ENCODE peak calls at places on chromosomes 4 and X, in four cellular contexts. V is upper lobe of right lung, Y is hepatocyte, P is cardiac muscle cell. A is an unnamed sample.

GRCh38 chrX:31508338-31508737 is 436.5 kb upstream of the FTHL17 start:
- DNase-seq in V (no peak), Y (peak; percentile 6), P (peak; percentile 87), A (no peak)

GRCh38 chr4:13511101-13511500 is 27.0 kb upstream of the RAB28 start:
- DNase-seq in V (no peak), Y (no peak), P (no peak), A (no peak)

GRCh38 chr4:95524722-95525121 is 24.1 kb downstream of the UNC5C start:
- DNase-seq in V (no peak), Y (no peak), P (no peak), A (no peak)

GRCh38 chr4:15382669-15383273 is 45.1 kb upstream of the C1QTNF7 start:
- DNase-seq in V (no peak), Y (no peak), P (no peak), A (no peak)

GRCh38 chr4:95550566-95550965 is 1.8 kb upstream of the UNC5C start:
- DNase-seq in V (no peak), Y (no peak), P (no peak), A (no peak)

GRCh38 chr4:174192943-174193342 is 90.5 kb downstream of the FBXO8 start:
- DNase-seq in V (no peak), Y (peak; percentile 29), P (no peak), A (no peak)

GRCh38 chr4:53019485-53020382 is 157.6 kb downstream of the RASL11B start:
- DNase-seq in V (no peak), Y (peak; percentile 42), P (peak; percentile 79), A (no peak)

GRCh38 chr4:92830771-92831170 is 527.0 kb downstream of the GRID2 start:
- DNase-seq in V (no peak), Y (no peak), P (no peak), A (no peak)

GRCh38 chr4:61555789-61556188 is 355.7 kb downstream of the ADGRL3 start:
- DNase-seq in V (no peak), Y (peak; percentile 68), P (peak; percentile 90), A (no peak)

GRCh38 chrX:150696836-150697235 is 3.6 kb downstream of the MTMR1 start:
- DNase-seq in V (no peak), Y (no peak), P (no peak), A (no peak)

GRCh38 chrX:115344885-115345653 is 55.6 kb downstream of the LUZP4 start:
- DNase-seq in V (peak; percentile 87), Y (peak; percentile 97), P (peak; percentile 97), A (peak; percentile 26)

GRCh38 chr4:111506706-111507105 is 638.5 kb upstream of the FAM241A start:
- DNase-seq in V (no peak), Y (no peak), P (peak; percentile 38), A (no peak)

GRCh38 chr4:174332741-174333493 is 49.2 kb downstream of the CEP44 start:
- DNase-seq in V (no peak), Y (no peak), P (peak; percentile 53), A (no peak)

GRCh38 chr4:73669410-73670183 is 49.4 kb upstream of the RASSF6 start:
- DNase-seq in V (no peak), Y (no peak), P (peak; percentile 81), A (no peak)

GRCh38 chr4:77819836-77820679 is 890 bp upstream of the CNOT6L start:
- DNase-seq in V (peak; percentile 96), Y (peak; percentile 97), P (peak; percentile 90), A (peak; percentile 96)

GRCh38 chr4:77100234-77100633 is 24.4 kb upstream of the CCNI start:
- DNase-seq in V (no peak), Y (no peak), P (peak; percentile 29), A (no peak)

GRCh38 chr4:128908735-128909134 is 99.2 kb downstream of the JADE1 start:
- DNase-seq in V (no peak), Y (no peak), P (no peak), A (no peak)

GRCh38 chr4:108120789-108121188 is 47.9 kb downstream of the LEF1 start:
- DNase-seq in V (no peak), Y (no peak), P (no peak), A (no peak)
- H3K4me1 ChIP-seq in V (no peaks in the 10 kb centered on the region), Y (no peaks in the 10 kb centered on the region), P (peaks cover 29% of the 10 kb centered on the region), A (peaks cover 32% of the 10 kb centered on the region)

GRCh38 chrX:40100141-40100536 is 2.4 kb upstream of the BCOR start:
- DNase-seq in V (peak; percentile 71), Y (peak; percentile 57), P (peak; percentile 66), A (peak; percentile 27)
- H3K4me3 ChIP-seq in V (no peak overlapping the region), Y (no peak overlapping the region), P (no peak overlapping the region), A (no peak overlapping the region)

GRCh38 chr4:152997771-152998487 is 61.8 kb downstream of the FHDC1 start:
- DNase-seq in V (no peak), Y (peak; percentile 41), P (no peak), A (no peak)

GRCh38 chr4:152996672-152997071 is 60.5 kb downstream of the FHDC1 start:
- DNase-seq in V (no peak), Y (no peak), P (no peak), A (no peak)

GRCh38 chr4:152998861-152999260 is 62.7 kb downstream of the FHDC1 start:
- DNase-seq in V (no peak), Y (no peak), P (no peak), A (no peak)

GRCh38 chr4:152996101-152996500 is 60.0 kb downstream of the FHDC1 start:
- DNase-seq in V (no peak), Y (no peak), P (peak; percentile 13), A (no peak)

GRCh38 chr4:152997235-152997735 is 61.2 kb downstream of the FHDC1 start:
- DNase-seq in V (no peak), Y (no peak), P (no peak), A (no peak)
- H3K4me1 ChIP-seq in V (no peaks in the 10 kb centered on the region), Y (no peaks in the 10 kb centered on the region), P (no peaks in the 10 kb centered on the region), A (no peaks in the 10 kb centered on the region)

GRCh38 chr4:182679531-182679930 is 237.7 kb downstream of the DCTD start:
- DNase-seq in V (no peak), Y (no peak), P (no peak), A (no peak)

GRCh38 chr4:182678590-182678989 is 238.6 kb downstream of the DCTD start:
- DNase-seq in V (no peak), Y (no peak), P (no peak), A (no peak)

GRCh38 chr4:182683666-182684065 is 233.5 kb downstream of the DCTD start:
- DNase-seq in V (no peak), Y (no peak), P (peak; percentile 38), A (no peak)

DNA sequence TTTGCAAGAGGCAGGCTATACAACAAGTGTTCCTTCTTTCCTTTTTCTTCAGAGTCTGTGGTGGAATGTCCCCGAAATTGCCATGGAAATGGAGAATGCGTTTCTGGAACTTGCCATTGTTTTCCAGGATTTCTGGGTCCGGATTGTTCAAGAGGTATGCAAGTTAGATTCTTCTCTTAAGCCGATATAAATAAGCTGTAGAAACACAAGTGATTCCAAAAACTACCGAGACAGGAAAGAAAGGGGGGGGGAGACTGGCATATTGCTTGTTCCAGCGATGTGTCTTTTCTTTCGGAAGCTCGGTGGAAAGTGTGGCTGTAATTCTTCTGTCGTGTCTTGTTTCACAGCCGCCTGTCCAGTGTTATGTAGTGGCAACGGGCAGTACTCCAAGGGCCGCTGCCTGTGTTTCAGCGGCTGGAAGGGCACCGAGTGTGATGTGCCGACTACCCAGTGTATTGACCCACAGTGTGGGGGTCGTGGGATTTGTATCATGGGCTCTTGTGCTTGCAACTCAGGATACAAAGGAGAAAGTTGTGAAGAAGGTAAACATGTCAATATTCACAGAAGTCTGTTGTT is 236.9 kb downstream of the DCTD start:
- DNase-seq in V (no peak), Y (no peak), P (no peak), A (no peak)
- H3K4me3 ChIP-seq in V (no peak overlapping the region), Y (no peak overlapping the region), P (no peak overlapping the region), A (no peak overlapping the region)

DNA sequence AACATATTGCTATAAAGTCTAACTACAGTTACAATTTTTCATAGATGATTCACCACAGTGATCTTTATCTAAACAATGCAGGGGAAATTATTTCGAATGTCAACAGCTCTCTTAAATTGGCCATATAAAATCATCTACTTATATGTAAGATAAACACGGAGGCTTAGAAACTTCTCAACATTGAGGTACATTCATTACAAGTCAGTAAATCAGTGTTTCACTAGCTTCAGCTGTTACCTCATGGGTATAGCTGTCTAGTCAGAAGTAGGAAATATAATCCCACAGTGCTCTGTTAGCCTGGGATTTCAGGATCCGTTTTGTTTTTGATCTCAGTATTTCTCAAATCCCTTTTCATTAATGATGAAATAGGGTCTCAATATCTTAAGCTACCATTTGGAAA is 43.2 kb downstream of the PCDH7 start:
- DNase-seq in V (no peak), Y (no peak), P (no peak), A (no peak)
- H3K4me1 ChIP-seq in V (no peaks in the 10 kb centered on the region), Y (no peaks in the 10 kb centered on the region), P (peaks cover 37% of the 10 kb centered on the region), A (peaks cover 10% of the 10 kb centered on the region)